ENCODE peak calls at places on chromosomes 3 and 15, in four cellular contexts. L is K562, J is GM12878, A is HepG2. K is an unnamed sample.

GRCh38 chr15:83571820-83572707 is 81.9 kb upstream of the ADAMTSL3 start:
- DNase-seq in A (no peak), J (no peak), L (no peak), K (peak; percentile 39)

GRCh38 chr3:157585386-157585785 is 82.2 kb upstream of the VEPH1 start:
- DNase-seq in J (no peak), A (no peak), L (no peak), K (no peak)

GRCh38 chr15:94070341-94071275 is 160.8 kb upstream of the MCTP2 start:
- DNase-seq in L (no peak), A (no peak), J (no peak), K (peak; percentile 47)

GRCh38 chr15:26235148-26235769 is 372.1 kb upstream of the ATP10A start:
- DNase-seq in A (no peak), L (no peak), J (no peak), K (no peak)

GRCh38 chr3:102006812-102007485 is 157.6 kb downstream of the NFKBIZ start:
- DNase-seq in L (no peak), A (no peak), J (no peak), K (no peak)

GRCh38 chr3:71064976-71065763 is 518.4 kb downstream of the FOXP1 start:
- DNase-seq in L (peak; percentile 5), J (no peak), A (peak; percentile 45), K (peak; percentile 36)

GRCh38 chr15:29071193-29071906 is 185.6 kb downstream of the APBA2 start:
- DNase-seq in L (no peak), J (no peak), A (no peak), K (no peak)

GRCh38 chr15:92117301-92117731 is 263.8 kb downstream of the SLCO3A1 start:
- DNase-seq in L (no peak), J (no peak), A (no peak), K (no peak)

GRCh38 chr3:167684389-167684993 is 30.7 kb upstream of the WDR49 start:
- DNase-seq in L (peak; percentile 44), J (no peak), A (peak; percentile 64), K (peak; percentile 44)

GRCh38 chr15:101372149-101372577 is 77.1 kb upstream of the SNRPA1 start:
- DNase-seq in J (no peak), A (no peak), L (no peak), K (peak; percentile 62)

GRCh38 chr15:36958611-36959010 is 141.7 kb downstream of the MEIS2 start:
- DNase-seq in J (no peak), L (no peak), A (no peak), K (no peak)

GRCh38 chr15:75785771-75786563 is 57.3 kb upstream of the UBE2Q2 start:
- DNase-seq in A (peak; percentile 31), L (peak; percentile 44), J (no peak), K (no peak)

GRCh38 chr15:75842722-75843617 is at the start of gene UBE2Q2:
- DNase-seq in A (peak; percentile 44), L (peak; percentile 90), J (no peak), K (peak; percentile 80)

GRCh38 chr3:33439421-33440327 is 531 bp downstream of the UBP1 start:
- DNase-seq in J (no peak), L (peak; percentile 91), A (peak; percentile 21), K (peak; percentile 45)

GRCh38 chr3:52310861-52311566 is 5.1 kb upstream of the DNAH1 start:
- DNase-seq in A (no peak), J (peak; percentile 47), L (no peak), K (no peak)

GRCh38 chr15:38843736-38844590 is 279.3 kb upstream of the RASGRP1 start:
- DNase-seq in A (no peak), J (no peak), L (no peak), K (no peak)

GRCh38 chr3:134040066-134040465 is 10.3 kb upstream of the SLCO2A1 start:
- DNase-seq in A (no peak), J (no peak), L (no peak), K (no peak)

GRCh38 chr15:40909662-40910625 is 15.7 kb downstream of the VPS18 start:
- DNase-seq in L (no peak), A (peak; percentile 75), J (no peak), K (no peak)

GRCh38 chr3:62558549-62559112 is 185.3 kb upstream of the FEZF2 start:
- DNase-seq in L (peak; percentile 15), A (peak; percentile 7), J (no peak), K (peak; percentile 53)

GRCh38 chr3:188270423-188270972 is 116.5 kb downstream of the LPP start:
- DNase-seq in L (no peak), J (no peak), A (peak; percentile 89), K (no peak)

GRCh38 chr3:47664519-47664918 is 85.9 kb upstream of the CSPG5 start:
- DNase-seq in J (no peak), L (no peak), A (peak; percentile 14), K (peak; percentile 25)

GRCh38 chr3:120503727-120504616 is 53.2 kb upstream of the FSTL1 start:
- DNase-seq in L (no peak), A (no peak), J (no peak), K (no peak)

GRCh38 chr3:120512655-120513054 is 61.9 kb upstream of the FSTL1 start:
- DNase-seq in J (no peak), A (no peak), L (no peak), K (no peak)

GRCh38 chr3:120502116-120502515 is 51.3 kb upstream of the FSTL1 start:
- DNase-seq in J (no peak), A (no peak), L (no peak), K (no peak)

GRCh38 chr3:120506076-120506827 is 55.5 kb upstream of the FSTL1 start:
- DNase-seq in A (peak; percentile 7), L (no peak), J (no peak), K (no peak)

GRCh38 chr3:120506828-120507774 is 56.3 kb upstream of the FSTL1 start:
- DNase-seq in L (peak; percentile 9), J (no peak), A (peak; percentile 32), K (peak; percentile 40)
- TF ChIP-seq BHLHE40 in L (no peak), J (no peak), A (no peak), K (no peak)

DNA sequence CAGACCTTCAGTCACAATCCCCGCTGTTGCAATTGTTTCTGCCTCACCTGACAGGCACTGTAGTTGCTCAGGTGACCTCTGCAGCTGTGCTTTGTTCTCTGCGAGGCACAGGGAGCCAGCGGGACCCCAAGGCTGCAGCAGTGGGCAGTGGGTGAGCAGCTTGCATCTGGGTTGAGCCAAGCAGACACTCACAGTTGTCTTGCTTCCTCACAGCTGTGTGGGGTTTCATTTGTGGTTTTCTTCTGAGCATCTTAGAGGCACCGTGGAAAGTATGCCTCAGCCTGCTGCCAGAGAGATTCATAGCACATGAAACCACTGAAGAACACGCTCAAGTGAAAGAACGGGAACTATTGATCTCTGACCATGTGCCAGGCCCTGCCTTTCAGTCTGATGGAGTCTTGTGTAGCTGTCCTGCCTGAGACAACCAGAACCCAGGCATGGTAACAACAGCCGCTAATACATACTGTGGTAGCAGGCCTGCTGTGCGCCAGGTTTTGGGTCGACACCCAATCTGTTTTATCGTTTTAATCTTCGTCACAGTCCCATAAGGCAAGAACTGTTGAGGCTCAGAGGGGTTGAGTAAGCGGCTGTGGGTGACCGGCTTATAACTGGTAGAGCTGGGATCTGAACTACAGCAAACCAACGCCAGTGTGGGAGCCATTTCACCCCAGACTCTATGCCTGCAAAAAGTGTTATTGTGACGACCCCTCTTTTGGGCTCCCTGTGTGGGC is 33.4 kb downstream of the GRK7 start:
- DNase-seq in L (no peak), A (no peak), J (peak; percentile 63), K (no peak)
- TF ChIP-seq FOXK2 in L (no peak), A (no peak), J (no peak), K (no peak)

GRCh38 chr3:170410428-170411029 is 8.1 kb upstream of the CLDN11 start:
- DNase-seq in A (no peak), L (no peak), J (no peak), K (no peak)
- TF ChIP-seq TARDBP in A (no peak), L (no peak), J (no peak), K (no peak)

GRCh38 chr3:65951836-65952505 is 86.7 kb downstream of the MAGI1 start:
- DNase-seq in J (no peak), L (no peak), A (peak; percentile 74), K (no peak)
- TF ChIP-seq BHLHE40 in J (no peak), L (no peak), A (no peak), K (no peak)

GRCh38 chr3:61425356-61425755 is 136.0 kb upstream of the PTPRG start:
- DNase-seq in L (no peak), J (no peak), A (no peak), K (no peak)

GRCh38 chr3:61417352-61417751 is 144.0 kb upstream of the PTPRG start:
- DNase-seq in A (no peak), L (no peak), J (no peak), K (no peak)

GRCh38 chr3:61420136-61420759 is 141.1 kb upstream of the PTPRG start:
- DNase-seq in J (no peak), L (no peak), A (no peak), K (no peak)

DNA sequence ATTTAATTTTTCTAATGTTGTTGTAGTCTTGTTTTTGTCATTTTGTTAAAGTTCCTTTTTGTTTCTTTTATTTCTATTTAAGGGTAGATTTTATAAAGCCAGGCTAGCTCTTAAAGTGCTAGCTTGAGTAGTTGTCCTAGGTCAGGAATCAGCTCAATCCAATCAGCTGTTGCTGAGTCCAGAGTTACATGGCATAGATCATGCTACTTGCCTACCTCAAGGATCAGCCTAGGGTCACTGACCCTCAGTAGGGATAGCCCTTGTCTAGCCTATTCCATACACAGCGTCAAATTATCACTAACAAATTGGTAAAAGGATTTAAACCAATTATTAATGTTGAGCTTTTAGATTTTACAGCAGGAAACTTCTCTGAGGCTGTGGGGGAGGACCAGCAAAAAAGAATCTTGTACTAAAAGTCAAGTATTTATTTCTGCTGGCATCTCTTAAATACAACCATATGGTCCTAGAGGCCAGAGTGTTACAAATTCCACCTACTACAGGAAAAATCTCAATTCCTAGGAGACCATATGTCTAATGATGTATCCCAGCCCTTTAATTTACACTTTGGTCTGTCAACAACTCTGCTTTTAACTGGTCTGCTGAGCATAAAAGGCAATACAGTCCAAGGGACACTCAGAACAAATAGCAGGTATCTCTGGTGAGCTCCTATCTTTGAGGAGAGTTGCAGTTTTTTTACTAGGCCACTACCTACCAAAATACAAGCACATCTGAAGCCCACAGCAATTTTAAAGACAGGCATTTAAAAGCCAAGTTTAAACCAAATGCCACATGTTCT is 138.2 kb upstream of the PTPRG start:
- DNase-seq in L (no peak), A (peak; percentile 21), J (no peak), K (no peak)
- TF ChIP-seq FOXK2 in L (no peak), A (no peak), J (no peak), K (no peak)

GRCh38 chr3:11305509-11305908 is 33.3 kb downstream of the ATG7 start:
- DNase-seq in J (no peak), L (no peak), A (no peak), K (no peak)
- TF ChIP-seq TARDBP in J (no peak), L (no peak), A (no peak), K (no peak)

DNA sequence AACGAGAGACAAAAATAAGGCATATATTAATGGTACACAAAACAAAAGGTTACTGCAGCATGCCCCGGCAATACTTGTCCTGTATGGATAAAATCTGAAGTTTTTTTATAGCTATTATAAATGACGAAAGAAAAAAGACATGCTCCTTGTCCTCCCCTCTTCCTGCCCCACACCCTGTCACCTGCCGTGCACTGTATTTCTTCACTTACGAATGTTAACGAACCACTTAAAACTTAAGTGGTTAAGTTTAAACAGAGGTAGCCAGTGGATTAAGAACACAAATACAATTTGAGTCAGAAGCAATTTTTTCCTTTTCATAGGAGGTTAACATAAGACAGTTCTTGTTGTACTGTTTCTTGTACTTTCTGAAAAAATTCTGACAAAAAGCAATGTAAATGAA is 799.1 kb upstream of the NECTIN3 start:
- DNase-seq in A (no peak), J (no peak), L (no peak), K (no peak)
- TF ChIP-seq BHLHE40 in A (no peak), J (no peak), L (no peak), K (no peak)